ENCODE peak calls at places on chromosomes 7 and 10, in five cellular contexts. One of them, this sample, is unnamed.

GRCh38 chr10:125911145-125911544 is 14.8 kb downstream of the FANK1 start:
- DNase-seq in globus pallidus: no peak
- DNase-seq in NCI-H1092: no peak
- DNase-seq in AG09319: no peak
- DNase-seq in stimulated activated CD8-positive, alpha-beta memory T cell treated with anti-CD3 and anti-CD28 coated beads, Interleukin-12 subunit alpha, Interleukin-12 subunit beta, amount 100 ng/mL, for 1 hour: no peak
- DNase-seq in this sample: no peak

GRCh38 chr7:84822941-84823510 is 363.8 kb downstream of the SEMA3D start:
- DNase-seq in globus pallidus: no peak
- DNase-seq in NCI-H1092: no peak
- DNase-seq in AG09319: no peak
- DNase-seq in stimulated activated CD8-positive, alpha-beta memory T cell treated with anti-CD3 and anti-CD28 coated beads, Interleukin-12 subunit alpha, Interleukin-12 subunit beta, amount 100 ng/mL, for 1 hour: no peak
- DNase-seq in this sample: no peak

GRCh38 chr10:81655986-81656385 is 219.0 kb upstream of the NRG3 start:
- DNase-seq in globus pallidus: no peak
- DNase-seq in NCI-H1092: no peak
- DNase-seq in AG09319: no peak
- DNase-seq in stimulated activated CD8-positive, alpha-beta memory T cell treated with anti-CD3 and anti-CD28 coated beads, Interleukin-12 subunit alpha, Interleukin-12 subunit beta, amount 100 ng/mL, for 1 hour: no peak
- DNase-seq in this sample: no peak

GRCh38 chr7:120959929-120960484 is 9.4 kb downstream of the ING3 start:
- DNase-seq in globus pallidus: no peak
- DNase-seq in NCI-H1092: no peak
- DNase-seq in AG09319: no peak
- DNase-seq in stimulated activated CD8-positive, alpha-beta memory T cell treated with anti-CD3 and anti-CD28 coated beads, Interleukin-12 subunit alpha, Interleukin-12 subunit beta, amount 100 ng/mL, for 1 hour: no peak
- DNase-seq in this sample: no peak

GRCh38 chr7:98866765-98867164 is 3.0 kb downstream of the TMEM130 start:
- DNase-seq in globus pallidus: no peak
- DNase-seq in NCI-H1092: no peak
- DNase-seq in AG09319: no peak
- DNase-seq in stimulated activated CD8-positive, alpha-beta memory T cell treated with anti-CD3 and anti-CD28 coated beads, Interleukin-12 subunit alpha, Interleukin-12 subunit beta, amount 100 ng/mL, for 1 hour: no peak
- DNase-seq in this sample: no peak

GRCh38 chr10:119333146-119333792 is 125.9 kb downstream of the GRK5 start:
- DNase-seq in globus pallidus: no peak
- DNase-seq in NCI-H1092: no peak
- DNase-seq in AG09319: no peak
- DNase-seq in stimulated activated CD8-positive, alpha-beta memory T cell treated with anti-CD3 and anti-CD28 coated beads, Interleukin-12 subunit alpha, Interleukin-12 subunit beta, amount 100 ng/mL, for 1 hour: peak; percentile 18
- DNase-seq in this sample: no peak

GRCh38 chr10:24214762-24215161 is 5.8 kb downstream of the KIAA1217 start:
- DNase-seq in globus pallidus: no peak
- DNase-seq in NCI-H1092: no peak
- DNase-seq in AG09319: no peak
- DNase-seq in stimulated activated CD8-positive, alpha-beta memory T cell treated with anti-CD3 and anti-CD28 coated beads, Interleukin-12 subunit alpha, Interleukin-12 subunit beta, amount 100 ng/mL, for 1 hour: no peak
- DNase-seq in this sample: no peak

GRCh38 chr10:30587522-30588031 is 42.0 kb downstream of the LYZL2 start:
- DNase-seq in globus pallidus: peak; percentile 33
- DNase-seq in NCI-H1092: no peak
- DNase-seq in AG09319: no peak
- DNase-seq in stimulated activated CD8-positive, alpha-beta memory T cell treated with anti-CD3 and anti-CD28 coated beads, Interleukin-12 subunit alpha, Interleukin-12 subunit beta, amount 100 ng/mL, for 1 hour: no peak
- DNase-seq in this sample: no peak

GRCh38 chr7:2826806-2827205 is 17.3 kb downstream of the GNA12 start:
- DNase-seq in globus pallidus: no peak
- DNase-seq in NCI-H1092: no peak
- DNase-seq in AG09319: no peak
- DNase-seq in stimulated activated CD8-positive, alpha-beta memory T cell treated with anti-CD3 and anti-CD28 coated beads, Interleukin-12 subunit alpha, Interleukin-12 subunit beta, amount 100 ng/mL, for 1 hour: no peak
- DNase-seq in this sample: no peak

GRCh38 chr7:24968165-24968564 is 11.8 kb downstream of the OSBPL3 start:
- DNase-seq in globus pallidus: no peak
- DNase-seq in NCI-H1092: no peak
- DNase-seq in AG09319: no peak
- DNase-seq in stimulated activated CD8-positive, alpha-beta memory T cell treated with anti-CD3 and anti-CD28 coated beads, Interleukin-12 subunit alpha, Interleukin-12 subunit beta, amount 100 ng/mL, for 1 hour: no peak
- DNase-seq in this sample: no peak

GRCh38 chr10:132858121-132859081 is 72.5 kb upstream of the NKX6-2 start:
- DNase-seq in globus pallidus: no peak
- DNase-seq in NCI-H1092: no peak
- DNase-seq in AG09319: no peak
- DNase-seq in stimulated activated CD8-positive, alpha-beta memory T cell treated with anti-CD3 and anti-CD28 coated beads, Interleukin-12 subunit alpha, Interleukin-12 subunit beta, amount 100 ng/mL, for 1 hour: no peak
- DNase-seq in this sample: no peak

GRCh38 chr10:10353326-10353725 is 664.3 kb upstream of the CELF2 start:
- DNase-seq in globus pallidus: no peak
- DNase-seq in NCI-H1092: no peak
- DNase-seq in AG09319: no peak
- DNase-seq in stimulated activated CD8-positive, alpha-beta memory T cell treated with anti-CD3 and anti-CD28 coated beads, Interleukin-12 subunit alpha, Interleukin-12 subunit beta, amount 100 ng/mL, for 1 hour: no peak
- DNase-seq in this sample: no peak

GRCh38 chr7:19663816-19664531 is 44.9 kb downstream of the POLR1F start:
- DNase-seq in globus pallidus: no peak
- DNase-seq in NCI-H1092: peak; percentile 46
- DNase-seq in AG09319: no peak
- DNase-seq in stimulated activated CD8-positive, alpha-beta memory T cell treated with anti-CD3 and anti-CD28 coated beads, Interleukin-12 subunit alpha, Interleukin-12 subunit beta, amount 100 ng/mL, for 1 hour: no peak
- DNase-seq in this sample: no peak

GRCh38 chr10:80497187-80498038 is 40.3 kb upstream of the SH2D4B start:
- DNase-seq in globus pallidus: no peak
- DNase-seq in NCI-H1092: no peak
- DNase-seq in AG09319: peak; percentile 41
- DNase-seq in stimulated activated CD8-positive, alpha-beta memory T cell treated with anti-CD3 and anti-CD28 coated beads, Interleukin-12 subunit alpha, Interleukin-12 subunit beta, amount 100 ng/mL, for 1 hour: no peak
- DNase-seq in this sample: no peak

GRCh38 chr7:45708046-45708950 is 134.1 kb downstream of the ADCY1 start:
- DNase-seq in globus pallidus: no peak
- DNase-seq in NCI-H1092: no peak
- DNase-seq in AG09319: no peak
- DNase-seq in stimulated activated CD8-positive, alpha-beta memory T cell treated with anti-CD3 and anti-CD28 coated beads, Interleukin-12 subunit alpha, Interleukin-12 subunit beta, amount 100 ng/mL, for 1 hour: no peak
- DNase-seq in this sample: no peak

GRCh38 chr7:17299477-17299991 is 1.1 kb downstream of the AHR start:
- DNase-seq in globus pallidus: peak; percentile 50
- DNase-seq in NCI-H1092: no peak
- DNase-seq in AG09319: no peak
- DNase-seq in stimulated activated CD8-positive, alpha-beta memory T cell treated with anti-CD3 and anti-CD28 coated beads, Interleukin-12 subunit alpha, Interleukin-12 subunit beta, amount 100 ng/mL, for 1 hour: no peak
- DNase-seq in this sample: no peak

This sample was measured in amniotic stem cell.